ENCODE peak calls at places on chromosome 9, in six cellular contexts. A, Z, Y, L, C and X are unnamed samples.

GRCh38 chr9:94639045-94639995 is at the start of gene FBP1:
- DNase-seq in C (no peak), A (no peak), Z (no peak), L (peak; percentile 66), Y (peak; percentile 29), X (no peak)

GRCh38 chr9:89052470-89053097 is 61.3 kb downstream of the S1PR3 start:
- DNase-seq in A (no peak), C (no peak), Y (no peak), Z (no peak), L (no peak), X (no peak)

GRCh38 chr9:95102572-95102971 is 214.9 kb downstream of the FANCC start:
- DNase-seq in Z (no peak), C (no peak), Y (no peak), L (no peak), A (no peak), X (no peak)

GRCh38 chr9:7123743-7124142 is 366.0 kb downstream of the KDM4C start:
- DNase-seq in L (no peak), A (no peak), Y (no peak), Z (no peak), C (no peak), X (peak; percentile 36)

GRCh38 chr9:20692554-20692953 is 8.5 kb downstream of the FOCAD start:
- DNase-seq in Z (no peak), C (no peak), Y (no peak), A (no peak), L (no peak), X (no peak)

GRCh38 chr9:116331241-116331640 is 177.7 kb downstream of the PAPPA start:
- DNase-seq in A (no peak), Y (no peak), Z (no peak), L (no peak), C (no peak), X (no peak)

GRCh38 chr9:117434568-117434967 is 19.7 kb upstream of the ASTN2 start:
- DNase-seq in Y (no peak), C (no peak), L (no peak), Z (no peak), A (peak; percentile 82), X (no peak)

GRCh38 chr9:136075134-136075841 is 19.8 kb downstream of the NACC2 start:
- DNase-seq in Y (no peak), C (no peak), L (no peak), A (no peak), Z (no peak), X (no peak)

GRCh38 chr9:72473474-72474241 is 47.8 kb upstream of the TMC1 start:
- DNase-seq in A (no peak), Y (no peak), C (peak; percentile 44), L (no peak), Z (no peak), X (peak; percentile 75)

GRCh38 chr9:92713528-92713927 is 43.6 kb upstream of the IPPK start:
- DNase-seq in Z (no peak), Y (no peak), A (no peak), L (no peak), C (no peak), X (no peak)

GRCh38 chr9:129317179-129318011 is 139.3 kb upstream of the IER5L start:
- DNase-seq in Y (no peak), A (peak; percentile 53), L (no peak), Z (peak; percentile 79), C (peak; percentile 45), X (no peak)

GRCh38 chr9:99051851-99052250 is 53.1 kb upstream of the TGFBR1 start:
- DNase-seq in A (no peak), C (no peak), Z (no peak), L (no peak), Y (no peak), X (no peak)

GRCh38 chr9:114430443-114430842 is 42.7 kb upstream of the AKNA start:
- DNase-seq in C (no peak), L (no peak), A (peak; percentile 80), Y (no peak), Z (no peak), X (no peak)

GRCh38 chr9:122827759-122828090 is 663 bp downstream of the PDCL start:
- DNase-seq in C (peak; percentile 53), A (no peak), Z (no peak), Y (no peak), L (no peak), X (no peak)

GRCh38 chr9:90489066-90489465 is 153.6 kb downstream of the DIRAS2 start:
- DNase-seq in L (no peak), A (no peak), Y (no peak), C (no peak), Z (no peak), X (no peak)

GRCh38 chr9:115650768-115651167 is 502.8 kb upstream of the PAPPA start:
- DNase-seq in A (no peak), Y (no peak), L (no peak), C (peak; percentile 93), Z (no peak), X (peak; percentile 72)

GRCh38 chr9:20242767-20243166 is 379.5 kb downstream of the MLLT3 start:
- DNase-seq in Z (no peak), Y (peak; percentile 14), C (no peak), A (no peak), L (no peak), X (no peak)

GRCh38 chr9:101668466-101668865 is 70.0 kb downstream of the GRIN3A start:
- DNase-seq in Z (no peak), C (no peak), L (no peak), A (no peak), Y (no peak), X (no peak)

GRCh38 chr9:37953204-37953774 is 49.4 kb upstream of the SLC25A51 start:
- DNase-seq in L (no peak), Y (no peak), C (peak; percentile 19), Z (no peak), A (no peak), X (peak; percentile 65)

GRCh38 chr9:136302527-136302926 is 1.4 kb downstream of the CCDC187 start:
- DNase-seq in Y (no peak), L (no peak), C (no peak), A (no peak), Z (no peak), X (no peak)

GRCh38 chr9:22210262-22210661 is 201.2 kb upstream of the CDKN2B start:
- DNase-seq in L (no peak), Z (no peak), Y (no peak), A (no peak), C (peak; percentile 24), X (no peak)

GRCh38 chr9:3436629-3437028 is 89.2 kb downstream of the RFX3 start:
- DNase-seq in Y (no peak), C (peak; percentile 13), L (no peak), A (peak; percentile 36), Z (no peak), X (no peak)

GRCh38 chr9:127535834-127536233 is 76.2 kb upstream of the STXBP1 start:
- DNase-seq in C (peak; percentile 54), Z (no peak), A (no peak), L (no peak), Y (no peak), X (no peak)